ENCODE peak calls at places on chromosomes 16 and 17, in ten cellular contexts. J is heart right ventricle; V is Caki2; U is cardiac muscle cell; N is T-helper 17 cell; H is H7; Y is stimulated activated naive CD8-positive, alpha-beta T cell treated with anti-CD3 and anti-CD28 coated beads, Interleukin-15, Interleukin-2, amounts not matched to agents 100 U/mL and 50 U/mL, for 24 hours; D is mesendoderm; S is germinal center; A is GM03348. W is an unnamed sample.

GRCh38 chr17:60229189-60229802 is 79.5 kb downstream of the CA4 start:
- DNase-seq in D (peak), J (no peak), Y (no peak), V (peak), S (no peak), A (peak), N (no peak), U (peak), H (no peak), W (no peak)

GRCh38 chr17:80328620-80329380 is 68.1 kb downstream of the RNF213 start:
- DNase-seq in V (no peak), J (no peak), N (no peak), Y (no peak), U (no peak), A (no peak), H (no peak), D (no peak), S (no peak), W (no peak)

GRCh38 chr16:73053379-73054130 is 5.6 kb upstream of the ZFHX3 start:
- DNase-seq in Y (no peak), S (no peak), A (no peak), D (peak), U (peak), V (peak), J (no peak), H (peak), N (no peak), W (no peak)

GRCh38 chr16:8489580-8489979 is 100.7 kb downstream of the TMEM114 start:
- DNase-seq in J (no peak), D (no peak), H (no peak), U (no peak), S (no peak), N (no peak), A (no peak), Y (no peak), V (no peak), W (no peak)

GRCh38 chr16:79318137-79318899 is 282.2 kb downstream of the MAF start:
- DNase-seq in U (no peak), J (no peak), V (no peak), N (no peak), S (no peak), D (no peak), Y (no peak), A (no peak), H (peak), W (no peak)

GRCh38 chr17:80219777-80220708 is at the start of the genes SGSH and SLC26A11:
- DNase-seq in J (peak), A (peak), S (peak), N (peak), U (peak), V (peak), Y (peak), H (peak), D (peak), W (peak)

GRCh38 chr16:10981697-10982216 is 37.4 kb downstream of the CLEC16A start:
- DNase-seq in N (peak), V (no peak), J (no peak), A (no peak), S (peak), U (no peak), D (peak), Y (peak), H (peak), W (peak)

GRCh38 chr17:30380643-30381419 is 2.1 kb downstream of the CPD start:
- DNase-seq in H (no peak), N (no peak), D (no peak), V (no peak), Y (no peak), U (no peak), J (no peak), A (no peak), S (no peak), W (no peak)

GRCh38 chr17:58531661-58532554 is 17.5 kb upstream of the MTMR4 start:
- DNase-seq in V (peak), J (peak), H (peak), S (peak), U (peak), D (peak), Y (peak), A (peak), N (peak), W (peak)

GRCh38 chr17:38538906-38539305 is 66.8 kb downstream of the SRCIN1 start:
- DNase-seq in J (no peak), Y (no peak), V (no peak), A (no peak), H (no peak), D (no peak), U (no peak), S (no peak), N (no peak), W (no peak)

GRCh38 chr16:14104066-14104465 is 32.9 kb downstream of the MRTFB start:
- DNase-seq in A (no peak), D (no peak), U (no peak), S (no peak), H (no peak), N (no peak), V (no peak), J (no peak), Y (no peak), W (no peak)

GRCh38 chr17:42387221-42387657 is 1.0 kb downstream of the STAT3 start:
- DNase-seq in D (no peak), Y (no peak), J (no peak), A (peak), S (no peak), U (peak), H (no peak), V (no peak), N (no peak), W (no peak)

GRCh38 chr16:3954411-3954921 is 74.0 kb upstream of the CREBBP start:
- DNase-seq in H (no peak), S (no peak), U (peak), V (peak), Y (no peak), N (no peak), A (no peak), D (no peak), J (peak), W (no peak)

GRCh38 chr17:57033296-57033695 is 51.8 kb upstream of the AKAP1 start:
- DNase-seq in V (no peak), Y (no peak), U (no peak), S (no peak), H (no peak), N (no peak), D (no peak), A (no peak), J (peak), W (no peak)

GRCh38 chr17:2406903-2407790 is 6.3 kb upstream of the MNT start:
- DNase-seq in S (no peak), H (no peak), N (no peak), V (peak), Y (peak), D (no peak), A (peak), U (peak), J (peak), W (no peak)

GRCh38 chr16:69396187-69397061 is 10.6 kb upstream of the TERF2 start:
- DNase-seq in A (peak), Y (peak), V (peak), H (peak), D (peak), J (peak), S (peak), U (peak), N (peak), W (peak)

GRCh38 chr17:65876985-65877384 is 314.9 kb downstream of the CEP112 start:
- DNase-seq in A (no peak), S (no peak), Y (no peak), D (peak), J (no peak), V (no peak), N (no peak), H (no peak), U (no peak), W (no peak)

GRCh38 chr17:15432807-15433547 is 34.4 kb downstream of the CDRT4 start:
- DNase-seq in U (peak), N (no peak), J (no peak), H (no peak), Y (no peak), S (no peak), A (peak), D (peak), V (no peak), W (no peak)

GRCh38 chr16:78607465-78607864 is 508.0 kb downstream of the WWOX start:
- DNase-seq in N (no peak), J (no peak), Y (no peak), H (no peak), V (peak), U (peak), A (no peak), D (peak), S (no peak), W (no peak)

W was measured in GM13977.